ENCODE peak calls at places on chromosomes 1 and 21, in six cellular contexts. P is naive thymus-derived CD8-positive, alpha-beta T cell; N is RWPE2; Q is activated CD8-positive, alpha-beta T cell treated with anti-CD3 and anti-CD28 coated beads for 36 hours; J is left ventricle myocardium superior; A is natural killer cell. U is an unnamed sample.

GRCh38 chr1:11875094-11875493 is 16.3 kb upstream of the NPPB start:
- ATAC-seq in N (no peak), Q (no peak), P (no peak), A (no peak), J (no peak), U (no peak)

GRCh38 chr1:54335396-54336056 is 70.7 kb downstream of the SSBP3 start:
- ATAC-seq in P (no peak), J (peak), Q (no peak), N (peak), A (no peak), U (no peak)

GRCh38 chr1:83509229-83509870 is 489.6 kb downstream of the TTLL7 start:
- ATAC-seq in N (no peak), J (peak), A (no peak), Q (no peak), P (no peak), U (no peak)

GRCh38 chr1:216822480-216822879 is 99.3 kb upstream of the ESRRG start:
- ATAC-seq in Q (no peak), J (no peak), N (no peak), P (no peak), A (no peak), U (no peak)

GRCh38 chr1:74083128-74083527 is 114.8 kb downstream of the LRRIQ3 start:
- ATAC-seq in N (no peak), Q (no peak), A (no peak), J (no peak), P (no peak), U (no peak)

GRCh38 chr1:160219062-160219929 is 14.1 kb downstream of the PEA15 start:
- ATAC-seq in J (peak), A (no peak), P (no peak), Q (no peak), N (peak), U (no peak)

GRCh38 chr1:21347072-21347581 is 56.9 kb upstream of the ECE1 start:
- ATAC-seq in J (no peak), P (no peak), Q (no peak), A (no peak), N (no peak), U (no peak)

GRCh38 chr21:45578811-45579381 is 36.7 kb upstream of the SLC19A1 start:
- ATAC-seq in P (no peak), N (no peak), J (no peak), Q (no peak), A (no peak), U (peak)

GRCh38 chr1:205669341-205670142 is 10.8 kb downstream of the SLC45A3 start:
- ATAC-seq in N (no peak), Q (peak), P (peak), J (no peak), A (peak), U (peak)

GRCh38 chr1:234970371-234970730 is 158.3 kb downstream of the TOMM20 start:
- ATAC-seq in J (peak), A (no peak), N (no peak), P (no peak), Q (peak), U (peak)

GRCh38 chr1:3132685-3133084 is 63.7 kb downstream of the PRDM16 start:
- ATAC-seq in A (no peak), N (no peak), J (no peak), Q (no peak), P (no peak), U (no peak)

GRCh38 chr1:244302889-244303609 is 148.7 kb downstream of the ADSS2 start:
- ATAC-seq in J (no peak), P (no peak), Q (no peak), A (no peak), N (peak), U (no peak)

GRCh38 chr1:234897754-234898454 is 230.7 kb downstream of the TOMM20 start:
- ATAC-seq in J (peak), A (no peak), N (no peak), Q (no peak), P (no peak), U (no peak)

GRCh38 chr1:153353226-153353947 is 4.3 kb upstream of the S100A9 start:
- ATAC-seq in J (peak), Q (no peak), N (peak), P (no peak), A (no peak), U (no peak)

GRCh38 chr1:1563688-1564087 is 11.0 kb downstream of the SSU72 start:
- ATAC-seq in Q (no peak), P (no peak), A (no peak), N (no peak), J (no peak), U (no peak)

GRCh38 chr1:78836736-78837135 is 169.8 kb downstream of the ADGRL4 start:
- ATAC-seq in J (no peak), P (no peak), Q (no peak), N (no peak), A (no peak), U (no peak)

GRCh38 chr1:36160949-36161485 is 5.1 kb downstream of the MAP7D1 start:
- ATAC-seq in A (peak), Q (peak), N (peak), J (peak), P (peak), U (peak)

GRCh38 chr21:17987328-17987727 is 168.2 kb upstream of the C21orf91 start:
- ATAC-seq in A (no peak), N (no peak), P (no peak), Q (no peak), J (no peak), U (no peak)

GRCh38 chr1:17521946-17522612 is 17.4 kb upstream of the ARHGEF10L start:
- ATAC-seq in A (no peak), P (no peak), N (no peak), J (no peak), Q (no peak), U (no peak)

U was measured in stimulated activated memory B cell treated with anti-CD40 and anti-IgM and Interleukin-4, amounts not matched to agents 10 μg/mL and 1 μg/mL and 100 μg/mL, for 72 hours.